ENCODE peak calls at places on chromosomes 13 and 19, in ten cellular contexts. I is mammary epithelial cell, E is astrocyte of the spinal cord, O is lower lobe of right lung, U is choroid plexus epithelial cell, V is omental fat pad, G is dorsolateral prefrontal cortex, D is upper lobe of right lung, P is HFFc6, X is bronchial epithelial cell. T is an unnamed sample.

GRCh38 chr13:47168086-47168485 is 271.2 kb upstream of the HTR2A start:
- DNase-seq in D (no peak), X (peak), P (peak), U (peak), V (no peak), E (peak), I (peak), O (no peak), G (no peak), T (peak)

GRCh38 chr19:58520257-58520599 is 618 bp upstream of the ZBTB45 start:
- DNase-seq in P (no peak), X (no peak), I (no peak), D (no peak), V (no peak), U (no peak), G (no peak), E (no peak), O (no peak), T (no peak)

GRCh38 chr19:17026706-17027427 is at the start of gene CPAMD8:
- DNase-seq in V (no peak), X (no peak), I (no peak), E (no peak), U (no peak), G (no peak), O (no peak), P (no peak), D (no peak), T (no peak)

GRCh38 chr19:4910594-4911273 is 1.4 kb downstream of the UHRF1 start:
- DNase-seq in I (no peak), V (no peak), X (peak), O (no peak), D (no peak), P (peak), U (peak), E (peak), G (no peak), T (peak)

GRCh38 chr19:19464339-19465098 is 50.8 kb downstream of the TSSK6 start:
- DNase-seq in I (peak), U (peak), V (no peak), E (peak), G (no peak), P (no peak), X (peak), O (peak), D (no peak), T (no peak)

GRCh38 chr13:25429466-25429865 is 57.7 kb downstream of the ATP8A2 start:
- DNase-seq in G (no peak), O (no peak), X (no peak), D (no peak), I (no peak), U (no peak), E (no peak), P (no peak), V (no peak), T (no peak)

GRCh38 chr19:47158879-47159509 is 28.4 kb downstream of the SAE1 start:
- DNase-seq in I (peak), D (no peak), E (peak), U (peak), P (no peak), V (no peak), O (no peak), X (peak), G (no peak), T (peak)

GRCh38 chr13:31882794-31883193 is 143.5 kb downstream of the RXFP2 start:
- DNase-seq in E (no peak), V (no peak), I (no peak), G (no peak), P (no peak), D (no peak), X (no peak), O (no peak), U (no peak), T (no peak)

GRCh38 chr19:15180451-15181390 is 20.1 kb downstream of the NOTCH3 start:
- DNase-seq in I (no peak), X (no peak), D (peak), U (no peak), O (peak), E (no peak), V (no peak), G (no peak), P (no peak), T (no peak)

GRCh38 chr13:76719955-76720354 is 166.2 kb downstream of the KCTD12 start:
- DNase-seq in D (no peak), V (no peak), G (no peak), I (no peak), P (no peak), X (no peak), U (no peak), E (no peak), O (no peak), T (no peak)

GRCh38 chr19:49684251-49684982 is 5.0 kb upstream of the ADM5 start:
- DNase-seq in V (no peak), E (no peak), G (no peak), D (no peak), O (no peak), I (no peak), X (no peak), U (no peak), P (no peak), T (no peak)

GRCh38 chr13:113924184-113924583 is 49.7 kb downstream of the C13orf46 start:
- DNase-seq in P (no peak), G (no peak), X (no peak), D (no peak), O (no peak), V (peak), E (no peak), I (no peak), U (no peak), T (no peak)

GRCh38 chr19:32373614-32374295 is 28.3 kb downstream of the ZNF507 start:
- DNase-seq in V (no peak), I (peak), G (no peak), D (no peak), P (peak), E (peak), O (no peak), U (peak), X (peak), T (peak)

GRCh38 chr13:72495681-72496080 is 231.7 kb downstream of the MZT1 start:
- DNase-seq in D (no peak), U (no peak), X (no peak), V (no peak), P (no peak), O (no peak), G (no peak), I (no peak), E (no peak), T (no peak)

GRCh38 chr13:59584101-59584500 is 579.6 kb downstream of the DIAPH3 start:
- DNase-seq in U (no peak), X (no peak), E (no peak), V (no peak), G (no peak), P (no peak), I (no peak), D (no peak), O (no peak), T (no peak)

GRCh38 chr13:45683701-45684100 is 18.4 kb upstream of the CBY2 start:
- DNase-seq in E (no peak), U (no peak), I (no peak), O (no peak), V (no peak), D (no peak), P (no peak), G (no peak), X (no peak), T (no peak)

GRCh38 chr13:39600766-39601165 is 2.2 kb downstream of the LHFPL6 start:
- DNase-seq in G (no peak), O (no peak), V (no peak), U (peak), P (no peak), X (no peak), E (peak), I (no peak), D (no peak), T (no peak)

GRCh38 chr19:6264077-6264445 is 15.7 kb downstream of the MLLT1 start:
- DNase-seq in I (no peak), X (no peak), D (no peak), G (no peak), V (no peak), O (no peak), E (peak), P (no peak), U (peak), T (no peak)

GRCh38 chr19:38734176-38734425 is 10.2 kb downstream of the CAPN12 start:
- DNase-seq in V (no peak), D (no peak), G (no peak), E (no peak), O (no peak), I (no peak), P (no peak), X (no peak), U (no peak), T (no peak)

GRCh38 chr13:39767791-39768564 is 112.5 kb downstream of the COG6 start:
- DNase-seq in I (no peak), E (peak), G (no peak), O (no peak), U (no peak), P (no peak), D (no peak), X (no peak), V (no peak), T (peak)

GRCh38 chr19:33125929-33126388 is 6.0 kb upstream of the WDR88 start:
- DNase-seq in E (peak), D (peak), G (peak), X (peak), V (no peak), U (peak), I (peak), O (no peak), P (peak), T (peak)

GRCh38 chr13:27200413-27201066 is 28.9 kb upstream of the USP12 start:
- DNase-seq in E (no peak), D (no peak), V (no peak), O (no peak), I (no peak), U (no peak), X (peak), G (no peak), P (no peak), T (no peak)

GRCh38 chr13:27203186-27203585 is 31.6 kb upstream of the USP12 start:
- DNase-seq in X (no peak), O (no peak), V (no peak), P (no peak), D (no peak), E (no peak), U (no peak), G (no peak), I (no peak), T (no peak)

GRCh38 chr13:27201661-27202060 is 30.1 kb upstream of the USP12 start:
- DNase-seq in I (no peak), G (no peak), E (no peak), U (no peak), P (peak), D (no peak), X (peak), V (no peak), O (no peak), T (no peak)

GRCh38 chr13:27199691-27200090 is 28.1 kb upstream of the USP12 start:
- DNase-seq in U (no peak), D (no peak), O (no peak), I (no peak), E (no peak), G (no peak), P (no peak), V (no peak), X (no peak), T (no peak)

GRCh38 chr13:27203854-27204253 is 32.2 kb upstream of the USP12 start:
- DNase-seq in X (peak), D (no peak), I (peak), P (peak), O (no peak), G (no peak), U (peak), V (no peak), E (no peak), T (peak)
- TF ChIP-seq CTCF in X (peak), D (peak), I (peak), P (peak), O (no peak), G (no peak), U (peak), V (no peak), E (no peak), T (no peak)

GRCh38 chr19:41156207-41156606 is 36.8 kb upstream of the CYP2S1 start:
- DNase-seq in E (no peak), I (no peak), O (no peak), V (no peak), D (no peak), G (no peak), P (no peak), X (no peak), U (no peak), T (no peak)

GRCh38 chr19:41159861-41160260 is 33.2 kb upstream of the CYP2S1 start:
- DNase-seq in V (no peak), G (no peak), X (no peak), I (no peak), E (no peak), P (no peak), O (no peak), U (no peak), D (no peak), T (no peak)

GRCh38 chr19:41166888-41167804 is 25.9 kb upstream of the CYP2S1 start:
- DNase-seq in V (no peak), D (no peak), X (no peak), I (no peak), O (no peak), G (no peak), P (no peak), U (no peak), E (no peak), T (no peak)

GRCh38 chr19:41161903-41162302 is 31.1 kb upstream of the CYP2S1 start:
- DNase-seq in G (no peak), D (no peak), V (no peak), O (no peak), U (no peak), E (no peak), X (no peak), I (no peak), P (no peak), T (no peak)
- TF ChIP-seq CTCF in G (no peak), D (no peak), V (no peak), O (no peak), U (peak), E (peak), X (no peak), I (no peak), P (peak), T (peak)

GRCh38 chr19:10219678-10220077 is 11.5 kb downstream of the S1PR2 start:
- DNase-seq in O (no peak), D (no peak), G (no peak), U (peak), V (no peak), P (no peak), I (peak), E (no peak), X (peak), T (peak)
- TF ChIP-seq CTCF in O (peak), D (peak), G (no peak), U (peak), V (no peak), P (peak), I (peak), E (peak), X (peak), T (no peak)

DNA sequence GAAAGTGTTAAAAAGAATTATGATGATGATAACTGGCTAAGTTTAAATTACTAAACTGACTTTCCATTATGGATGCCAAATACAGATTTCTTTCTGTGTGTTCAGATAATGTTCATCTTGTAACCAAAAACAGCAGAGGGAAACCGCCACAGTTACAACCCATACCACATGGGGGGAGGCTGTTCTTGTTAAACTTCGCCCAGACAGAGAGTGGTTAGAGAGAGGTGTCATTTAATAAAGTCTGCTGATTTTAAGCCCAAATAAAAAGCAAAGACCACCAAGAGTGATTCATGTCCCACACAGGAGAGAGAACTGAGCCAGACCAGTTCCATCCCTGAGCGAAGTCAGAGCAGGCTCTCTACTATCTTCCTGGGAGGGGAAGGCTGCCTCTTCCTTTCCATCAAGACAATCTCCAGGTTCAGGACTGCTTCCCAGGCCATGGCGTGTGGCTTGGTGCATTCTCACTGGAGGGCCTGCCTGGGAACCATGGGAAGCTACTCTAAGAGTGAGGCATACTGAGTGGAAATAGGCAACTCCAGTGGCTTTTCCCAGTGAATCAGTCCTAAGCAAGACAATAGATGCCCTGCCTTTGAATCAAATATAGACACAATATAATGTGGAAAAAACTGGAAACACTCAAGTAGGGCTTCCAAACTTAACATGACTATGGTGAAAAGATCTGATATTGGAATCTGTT is 18.2 kb downstream of the EFNB2 start:
- DNase-seq in U (no peak), I (no peak), P (no peak), O (no peak), X (no peak), D (no peak), G (no peak), E (no peak), V (no peak), T (no peak)
- TF ChIP-seq CTCF in U (no peak), I (no peak), P (no peak), O (no peak), X (no peak), D (no peak), G (no peak), E (no peak), V (no peak), T (no peak)

DNA sequence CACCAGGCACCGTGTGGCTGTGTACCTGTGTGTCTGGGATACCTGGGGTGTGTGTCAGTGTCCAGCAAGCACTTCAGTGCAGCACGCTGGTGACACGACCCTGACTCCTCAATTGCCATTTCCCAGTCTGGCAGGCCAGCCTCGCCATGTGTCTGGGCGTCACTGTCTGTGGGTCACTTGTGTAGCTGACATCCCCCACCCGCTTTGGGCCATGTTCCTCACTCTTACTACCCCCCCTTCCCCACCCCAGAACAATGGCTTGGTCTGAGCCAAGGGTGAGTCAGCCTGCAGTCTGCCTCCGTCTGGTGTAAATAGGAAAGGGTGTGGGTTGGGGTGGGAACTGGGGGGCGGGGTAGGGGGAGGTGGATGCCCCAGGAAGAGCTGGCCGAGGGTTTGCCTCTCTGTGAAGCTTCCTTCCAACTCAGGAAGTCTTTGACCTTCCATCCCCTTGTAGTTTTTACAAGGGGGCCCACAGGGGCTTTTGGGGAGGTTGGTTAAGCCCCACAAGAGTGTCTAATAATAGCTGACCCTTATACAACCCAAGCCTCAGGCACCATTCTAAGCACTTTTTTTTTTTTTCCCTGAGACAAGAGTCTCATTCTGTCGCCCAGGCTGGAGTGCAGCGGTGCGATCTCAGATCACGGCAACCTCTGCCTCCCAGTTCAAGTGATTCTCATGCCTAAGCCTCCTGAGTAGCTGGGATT is 17.6 kb downstream of the NOVA2 start:
- DNase-seq in V (no peak), I (peak), D (no peak), U (no peak), G (peak), P (no peak), O (peak), E (peak), X (peak), T (peak)
- TF ChIP-seq CTCF in V (no peak), I (no peak), D (no peak), U (no peak), G (peak), P (no peak), O (no peak), E (no peak), X (no peak), T (no peak)

GRCh38 chr19:970695-971094 is 13.4 kb upstream of the WDR18 start:
- DNase-seq in U (peak), G (no peak), E (no peak), X (no peak), V (no peak), O (no peak), I (no peak), D (no peak), P (no peak), T (no peak)
- TF ChIP-seq CTCF in U (peak), G (peak), E (peak), X (peak), V (no peak), O (peak), I (peak), D (peak), P (peak), T (peak)

T was measured in MCF 10A.